ENCODE peak calls at places on chromosomes 2 and 18, in eight cellular contexts. One of them, this sample, is unnamed.

GRCh38 chr2:17051558-17051957 is 385.9 kb upstream of the CYRIA start:
- DNase-seq in amygdala: no peak
- DNase-seq in fibroblast of pulmonary artery: no peak
- DNase-seq in IMR-90: no peak
- DNase-seq in frontal cortex: no peak
- DNase-seq in KG1: no peak
- DNase-seq in fibroblast of gingiva: no peak
- DNase-seq in left lobe of liver: no peak
- DNase-seq in this sample: no peak

GRCh38 chr2:122884889-122885288 is 1129.4 kb downstream of the TSN start:
- DNase-seq in amygdala: no peak
- DNase-seq in fibroblast of pulmonary artery: no peak
- DNase-seq in IMR-90: no peak
- DNase-seq in frontal cortex: no peak
- DNase-seq in KG1: no peak
- DNase-seq in fibroblast of gingiva: no peak
- DNase-seq in left lobe of liver: no peak
- DNase-seq in this sample: no peak

GRCh38 chr18:49980869-49981268 is 167.5 kb upstream of the ACAA2 start:
- DNase-seq in amygdala: no peak
- DNase-seq in fibroblast of pulmonary artery: no peak
- DNase-seq in IMR-90: no peak
- DNase-seq in frontal cortex: no peak
- DNase-seq in KG1: no peak
- DNase-seq in fibroblast of gingiva: no peak
- DNase-seq in left lobe of liver: no peak
- DNase-seq in this sample: no peak

GRCh38 chr18:7567487-7568425 is 640 bp downstream of the PTPRM start:
- DNase-seq in amygdala: peak; percentile 56
- DNase-seq in fibroblast of pulmonary artery: peak; percentile 71
- DNase-seq in IMR-90: peak; percentile 64
- DNase-seq in frontal cortex: peak; percentile 34
- DNase-seq in KG1: no peak
- DNase-seq in fibroblast of gingiva: peak; percentile 62
- DNase-seq in left lobe of liver: peak; percentile 66
- DNase-seq in this sample: no peak

GRCh38 chr2:61210332-61210981 is 48.5 kb downstream of the C2orf74 start:
- DNase-seq in amygdala: no peak
- DNase-seq in fibroblast of pulmonary artery: peak; percentile 84
- DNase-seq in IMR-90: peak; percentile 87
- DNase-seq in frontal cortex: no peak
- DNase-seq in KG1: no peak
- DNase-seq in fibroblast of gingiva: peak; percentile 73
- DNase-seq in left lobe of liver: no peak
- DNase-seq in this sample: no peak

GRCh38 chr2:162710282-162710891 is 128.2 kb downstream of the KCNH7 start:
- DNase-seq in amygdala: no peak
- DNase-seq in fibroblast of pulmonary artery: no peak
- DNase-seq in IMR-90: no peak
- DNase-seq in frontal cortex: no peak
- DNase-seq in KG1: no peak
- DNase-seq in fibroblast of gingiva: no peak
- DNase-seq in left lobe of liver: peak; percentile 71
- DNase-seq in this sample: no peak

GRCh38 chr2:105711394-105711793 is 33.3 kb upstream of the NCK2 start:
- DNase-seq in amygdala: no peak
- DNase-seq in fibroblast of pulmonary artery: no peak
- DNase-seq in IMR-90: no peak
- DNase-seq in frontal cortex: no peak
- DNase-seq in KG1: no peak
- DNase-seq in fibroblast of gingiva: no peak
- DNase-seq in left lobe of liver: no peak
- DNase-seq in this sample: no peak

GRCh38 chr2:143635302-143635701 is 506.1 kb downstream of the ARHGAP15 start:
- DNase-seq in amygdala: no peak
- DNase-seq in fibroblast of pulmonary artery: no peak
- DNase-seq in IMR-90: no peak
- DNase-seq in frontal cortex: no peak
- DNase-seq in KG1: no peak
- DNase-seq in fibroblast of gingiva: no peak
- DNase-seq in left lobe of liver: no peak
- DNase-seq in this sample: no peak

GRCh38 chr2:43714164-43714563 is 37.9 kb upstream of the C1GALT1C1L start:
- DNase-seq in amygdala: no peak
- DNase-seq in fibroblast of pulmonary artery: peak; percentile 45
- DNase-seq in IMR-90: peak; percentile 85
- DNase-seq in frontal cortex: no peak
- DNase-seq in KG1: no peak
- DNase-seq in fibroblast of gingiva: peak; percentile 49
- DNase-seq in left lobe of liver: no peak
- DNase-seq in this sample: no peak

GRCh38 chr2:174430066-174430465 is 34.5 kb downstream of the SCRN3 start:
- DNase-seq in amygdala: no peak
- DNase-seq in fibroblast of pulmonary artery: no peak
- DNase-seq in IMR-90: no peak
- DNase-seq in frontal cortex: no peak
- DNase-seq in KG1: no peak
- DNase-seq in fibroblast of gingiva: no peak
- DNase-seq in left lobe of liver: no peak
- DNase-seq in this sample: no peak